ENCODE peak calls at places on chromosomes 11 and 22, in seven cellular contexts. K is CD8-positive, alpha-beta memory T cell; Q is esophagus squamous epithelium; V is osteoblast; L is neuronal stem cell; B is psoas muscle; T is IMR-90. R is an unnamed sample.

GRCh38 chr11:126791446-126791845 is 209.1 kb downstream of the KIRREL3 start:
- DNase-seq in K (no peak), Q (no peak), V (no peak), L (no peak), B (no peak), T (no peak), R (no peak)

GRCh38 chr11:69115586-69116560 is 39.9 kb upstream of the SMIM38 start:
- DNase-seq in K (no peak), Q (no peak), V (peak; percentile 77), L (no peak), B (no peak), T (no peak), R (no peak)

GRCh38 chr11:64880240-64881001 is 2.0 kb upstream of the EHD1 start:
- DNase-seq in K (no peak), Q (no peak), V (no peak), L (no peak), B (peak; percentile 48), T (no peak), R (no peak)

GRCh38 chr11:587978-588380 is 11.7 kb downstream of the PHRF1 start:
- DNase-seq in K (peak; percentile 87), Q (no peak), V (peak; percentile 95), L (no peak), B (peak; percentile 58), T (peak; percentile 58), R (no peak)

GRCh38 chr11:114250993-114251796 is 45.0 kb upstream of the NNMT start:
- DNase-seq in K (no peak), Q (no peak), V (no peak), L (no peak), B (peak; percentile 66), T (no peak), R (no peak)

GRCh38 chr11:73416711-73417265 is 40.6 kb downstream of the RELT start:
- DNase-seq in K (no peak), Q (no peak), V (no peak), L (no peak), B (no peak), T (peak; percentile 39), R (no peak)

GRCh38 chr11:3215346-3216026 is 3.1 kb downstream of the MRGPRG start:
- DNase-seq in K (peak; percentile 46), Q (no peak), V (peak; percentile 81), L (no peak), B (no peak), T (no peak), R (no peak)

GRCh38 chr11:79173615-79174014 is 267.2 kb downstream of the TENM4 start:
- DNase-seq in K (no peak), Q (no peak), V (peak; percentile 83), L (no peak), B (peak; percentile 28), T (peak; percentile 77), R (no peak)

GRCh38 chr11:77092382-77092781 is 10.3 kb upstream of the OMP start:
- DNase-seq in K (no peak), Q (no peak), V (peak; percentile 46), L (no peak), B (no peak), T (no peak), R (no peak)

GRCh38 chr11:78000193-78000592 is 5.7 kb upstream of the INTS4 start:
- DNase-seq in K (peak; percentile 52), Q (no peak), V (peak; percentile 54), L (no peak), B (no peak), T (peak; percentile 77), R (no peak)

GRCh38 chr11:7694953-7695271 is 11.4 kb downstream of the OVCH2 start:
- DNase-seq in K (no peak), Q (no peak), V (no peak), L (no peak), B (no peak), T (no peak), R (no peak)

GRCh38 chr22:29022101-29022817 is 39.4 kb downstream of the C22orf31 start:
- DNase-seq in K (no peak), Q (no peak), V (no peak), L (no peak), B (no peak), T (no peak), R (no peak)

GRCh38 chr22:30481711-30482110 is 9.9 kb upstream of the SEC14L3 start:
- DNase-seq in K (no peak), Q (no peak), V (peak; percentile 80), L (no peak), B (no peak), T (peak; percentile 8), R (no peak)

GRCh38 chr11:121466063-121466794 is 13.5 kb upstream of the SORL1-AS1 start:
- DNase-seq in K (no peak), Q (no peak), V (peak; percentile 95), L (no peak), B (peak; percentile 85), T (peak; percentile 95), R (peak; percentile 84)

GRCh38 chr11:14015711-14016110 is 53.2 kb downstream of the SPON1 start:
- DNase-seq in K (no peak), Q (no peak), V (no peak), L (peak; percentile 5), B (no peak), T (peak; percentile 81), R (no peak)

GRCh38 chr11:33588056-33588455 is 112.6 kb downstream of the C11orf91 start:
- DNase-seq in K (no peak), Q (no peak), V (no peak), L (no peak), B (no peak), T (no peak), R (no peak)

GRCh38 chr11:107221743-107222142 is 203.5 kb upstream of the GUCY1A2 start:
- DNase-seq in K (no peak), Q (no peak), V (no peak), L (no peak), B (no peak), T (no peak), R (no peak)

DNA sequence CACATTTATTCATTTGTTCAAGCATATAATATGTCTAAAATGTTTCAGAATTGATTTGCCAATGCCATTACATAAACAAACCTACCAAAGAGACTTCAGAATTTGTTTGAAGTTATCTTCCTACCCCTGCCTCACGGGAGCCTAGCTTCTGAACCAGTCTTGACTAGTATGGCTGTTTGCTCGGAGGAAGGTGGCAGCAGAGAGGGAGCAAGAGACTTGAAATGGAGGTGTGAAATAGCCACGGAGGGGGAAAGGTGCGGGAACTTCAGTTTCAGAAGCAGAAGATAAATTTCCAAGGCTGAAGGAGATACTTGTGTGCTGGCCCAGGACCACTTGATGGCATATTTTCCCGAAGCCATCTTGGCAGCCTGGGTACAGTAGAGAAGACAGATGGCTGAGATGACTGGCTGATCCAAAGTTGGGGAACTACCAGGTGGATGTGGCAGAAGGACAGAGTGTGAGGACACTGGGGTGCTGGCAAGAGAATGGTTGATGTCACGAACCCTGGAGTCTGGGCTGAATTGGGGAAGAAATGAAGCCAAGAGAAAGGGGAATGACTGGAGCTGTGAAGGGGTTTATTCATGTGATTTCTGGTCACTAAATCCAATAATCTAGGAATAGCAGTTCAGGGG is 14.0 kb upstream of the MTCH2 start:
- DNase-seq in K (no peak), Q (no peak), V (no peak), L (no peak), B (no peak), T (no peak), R (no peak)
- H3K27ac ChIP-seq in K (no peak overlapping the region), Q (no peak overlapping the region), V (no peak overlapping the region), L (no peak overlapping the region), B (no peak overlapping the region), T (no peak overlapping the region), R (no peak overlapping the region)

DNA sequence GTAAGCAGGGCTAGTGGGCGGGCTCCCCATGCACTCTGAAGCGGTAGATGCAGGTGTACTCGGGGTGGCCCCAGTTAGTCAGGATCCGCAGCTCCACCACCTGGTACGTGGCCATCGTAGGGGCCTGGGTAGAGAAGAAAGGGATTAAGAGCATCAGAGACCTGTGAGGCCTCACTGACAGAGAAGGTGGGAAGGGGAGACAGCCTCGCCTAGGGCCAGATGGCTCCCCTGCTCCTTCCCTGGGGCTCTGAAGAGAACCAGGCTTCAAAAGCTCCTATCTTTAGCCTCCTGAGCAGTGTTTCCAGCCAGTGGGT is 19.6 kb downstream of the SUN2 start:
- DNase-seq in K (peak; percentile 47), Q (no peak), V (peak; percentile 63), L (no peak), B (no peak), T (no peak), R (no peak)
- H3K27ac ChIP-seq in K (no peak overlapping the region), Q (no peak overlapping the region), V (no peak overlapping the region), L (no peak overlapping the region), B (peak overlapping the region; percentile 79), T (no peak overlapping the region), R (peak overlapping the region; percentile 100)

DNA sequence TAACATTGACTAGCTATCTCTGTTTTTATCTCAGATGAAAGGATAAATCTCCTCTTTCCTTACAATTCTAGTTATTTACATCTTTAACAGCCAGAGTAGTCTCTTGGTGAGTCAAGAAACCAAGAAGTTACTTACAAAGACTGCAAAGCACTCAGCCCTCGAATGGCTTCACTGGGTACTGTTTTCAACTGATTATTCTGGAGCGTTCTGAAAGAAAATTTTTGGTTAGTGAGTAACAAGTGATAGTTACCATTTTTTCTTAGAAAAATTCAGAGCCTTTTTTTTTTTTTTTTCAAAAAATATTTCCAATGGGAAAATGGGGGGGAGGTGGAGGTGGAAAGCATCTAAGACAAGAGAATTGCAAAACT is 27.9 kb upstream of the CCDC34 start:
- DNase-seq in K (no peak), Q (no peak), V (no peak), L (no peak), B (no peak), T (peak; percentile 83), R (no peak)
- H3K27ac ChIP-seq in K (no peak overlapping the region), Q (no peak overlapping the region), V (peak overlapping the region; percentile 71), L (peak overlapping the region; percentile 81), B (no peak overlapping the region), T (no peak overlapping the region), R (no peak overlapping the region)

DNA sequence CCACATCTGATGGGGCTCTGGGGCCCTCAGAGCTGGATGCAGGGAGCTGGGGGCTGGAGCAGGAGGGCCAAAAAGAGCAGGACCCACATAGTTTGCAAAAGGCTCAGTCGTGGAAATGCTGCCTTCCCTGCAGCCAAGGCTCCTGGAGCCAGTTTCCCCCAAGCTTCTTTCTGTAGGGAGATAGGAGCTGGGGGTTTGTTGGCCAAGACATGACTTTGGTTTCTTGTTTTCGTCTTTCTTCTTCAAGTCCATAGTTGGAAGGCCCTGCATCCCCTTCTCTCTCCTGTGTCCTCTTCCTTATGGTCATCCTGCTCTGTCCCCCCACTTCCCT is 36.3 kb downstream of the IGF2 start:
- DNase-seq in K (no peak), Q (no peak), V (peak; percentile 31), L (no peak), B (no peak), T (no peak), R (no peak)
- H3K27ac ChIP-seq in K (no peak overlapping the region), Q (no peak overlapping the region), V (no peak overlapping the region), L (no peak overlapping the region), B (peak overlapping the region; percentile 51), T (no peak overlapping the region), R (no peak overlapping the region)

DNA sequence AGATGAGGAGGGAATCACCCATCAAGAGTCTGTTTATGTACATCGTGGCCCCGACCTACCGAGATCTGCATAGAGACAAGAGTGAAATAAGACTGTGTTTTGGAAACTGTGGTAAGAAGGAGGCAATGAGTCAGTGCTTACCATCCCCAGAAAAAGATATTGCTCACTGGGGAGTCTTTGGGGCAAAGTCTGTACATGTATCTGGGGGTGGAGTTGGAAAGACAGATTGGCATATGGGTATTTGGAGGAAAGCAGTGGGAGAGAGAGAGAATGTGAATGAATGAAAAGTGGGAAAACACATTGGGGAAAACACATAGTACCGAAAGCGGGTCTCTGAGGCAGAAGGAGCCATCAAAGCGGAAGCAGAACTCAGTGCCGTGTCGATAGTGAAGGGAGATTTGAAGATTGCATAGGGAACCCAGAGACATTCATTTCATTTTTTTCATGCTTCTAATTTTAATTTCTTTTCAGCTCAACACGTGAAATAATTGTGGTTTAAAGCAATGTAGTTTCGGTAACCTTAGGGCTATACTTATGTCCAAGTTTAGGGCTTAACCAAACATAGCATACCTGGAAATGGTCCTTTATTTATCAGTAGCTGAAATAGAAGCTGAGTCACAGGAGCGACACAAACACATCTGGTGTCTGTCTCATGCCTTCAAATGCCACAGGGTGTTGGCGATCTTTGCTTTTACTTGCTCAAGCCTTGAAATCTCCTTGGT is 98.6 kb upstream of the CD44 start:
- DNase-seq in K (peak; percentile 87), Q (no peak), V (peak; percentile 79), L (no peak), B (no peak), T (peak; percentile 69), R (no peak)
- H3K27ac ChIP-seq in K (peak overlapping the region; percentile 73), Q (peak overlapping the region; percentile 69), V (peak overlapping the region; percentile 74), L (no peak overlapping the region), B (peak overlapping the region; percentile 68), T (no peak overlapping the region), R (no peak overlapping the region)